ENCODE peak calls at places on chromosomes 12 and 14, in ten cellular contexts. F, E, H, A, N, K, D, L, M and C are unnamed samples.

GRCh38 chr14:63909984-63910383 is 57.2 kb downstream of the SYNE2 start:
- DNase-seq in F (no peak), H (no peak), M (no peak), D (no peak), K (no peak), N (no peak), L (no peak), A (no peak), E (no peak), C (no peak)

GRCh38 chr12:5258498-5258897 is 173.4 kb upstream of the NTF3 start:
- DNase-seq in D (no peak), E (no peak), A (no peak), M (no peak), N (no peak), H (peak; percentile 33), F (no peak), L (no peak), K (peak; percentile 82), C (no peak)

GRCh38 chr14:92475451-92476187 is 38.0 kb upstream of the RIN3 start:
- DNase-seq in K (no peak), F (no peak), D (no peak), N (no peak), E (no peak), M (peak; percentile 85), L (no peak), H (peak; percentile 90), A (peak; percentile 25), C (no peak)

GRCh38 chr12:58919271-58920101 is 818 bp downstream of the LRIG3 start:
- DNase-seq in K (peak; percentile 66), L (peak; percentile 15), M (no peak), H (peak; percentile 38), F (peak; percentile 67), A (peak; percentile 43), N (peak; percentile 80), E (peak; percentile 36), D (peak; percentile 67), C (no peak)

GRCh38 chr14:79487632-79488031 is 723.7 kb downstream of the DIO2 start:
- DNase-seq in N (no peak), F (no peak), M (no peak), L (no peak), K (no peak), D (no peak), H (peak; percentile 21), E (no peak), A (no peak), C (no peak)

GRCh38 chr14:105285174-105285573 is 15.6 kb downstream of the BRF1 start:
- DNase-seq in M (no peak), L (no peak), A (no peak), H (no peak), E (peak; percentile 16), N (no peak), D (no peak), F (no peak), K (no peak), C (no peak)

GRCh38 chr14:70278281-70278680 is 81.2 kb downstream of the COX16 start:
- DNase-seq in A (no peak), K (no peak), E (no peak), D (no peak), H (no peak), M (no peak), N (no peak), F (no peak), L (no peak), C (no peak)

GRCh38 chr12:93733358-93733757 is 56.2 kb downstream of the CRADD start:
- DNase-seq in F (no peak), E (no peak), D (no peak), K (peak; percentile 50), H (no peak), M (no peak), N (no peak), A (no peak), L (no peak), C (no peak)

GRCh38 chr14:52949711-52950409 is 990 bp downstream of the FERMT2 start:
- DNase-seq in M (no peak), K (peak; percentile 61), F (no peak), A (peak; percentile 43), N (no peak), H (peak; percentile 56), L (no peak), D (peak; percentile 75), E (peak; percentile 60), C (no peak)

GRCh38 chr12:114975974-114976310 is 292.0 kb upstream of the TBX3 start:
- DNase-seq in M (no peak), A (no peak), N (no peak), K (no peak), D (no peak), F (no peak), H (no peak), L (no peak), E (no peak), C (no peak)

GRCh38 chr12:93059288-93059687 is 130.2 kb upstream of the EEA1 start:
- DNase-seq in F (no peak), A (no peak), N (no peak), E (no peak), H (no peak), D (no peak), M (no peak), L (no peak), K (no peak), C (no peak)

GRCh38 chr14:92439551-92440344 is 73.8 kb upstream of the RIN3 start:
- DNase-seq in K (no peak), H (no peak), M (no peak), A (no peak), D (no peak), F (no peak), E (no peak), L (no peak), N (peak; percentile 54), C (no peak)

GRCh38 chr12:25262696-25263095 is 12.0 kb upstream of the KRAS start:
- DNase-seq in K (no peak), N (no peak), E (no peak), F (no peak), H (no peak), A (no peak), D (no peak), L (no peak), M (no peak), C (no peak)

GRCh38 chr12:54526800-54527630 is 22.4 kb upstream of the PDE1B start:
- DNase-seq in M (no peak), K (peak; percentile 55), F (no peak), E (peak; percentile 61), N (peak; percentile 28), A (peak; percentile 72), D (peak; percentile 8), L (peak; percentile 90), H (peak; percentile 41), C (peak; percentile 53)

GRCh38 chr12:54840293-54840692 is 14.0 kb upstream of the MUCL1 start:
- DNase-seq in M (no peak), F (no peak), D (no peak), L (no peak), N (no peak), H (no peak), K (no peak), E (no peak), A (no peak), C (no peak)

GRCh38 chr14:88550078-88550477 is 4.7 kb downstream of the PTPN21 start:
- DNase-seq in H (no peak), N (no peak), A (peak; percentile 26), E (no peak), M (no peak), L (no peak), D (no peak), F (no peak), K (no peak), C (no peak)

GRCh38 chr12:510071-510825 is 50.5 kb downstream of the B4GALNT3 start:
- DNase-seq in K (peak; percentile 74), D (no peak), E (peak; percentile 82), M (no peak), H (no peak), F (peak; percentile 83), L (peak; percentile 80), N (no peak), A (no peak), C (no peak)

GRCh38 chr12:131643581-131644452 is 67.1 kb upstream of the SFSWAP start:
- DNase-seq in A (peak; percentile 48), M (no peak), L (no peak), E (peak; percentile 65), N (no peak), K (no peak), H (no peak), F (no peak), D (no peak), C (no peak)

GRCh38 chr14:56416213-56416612 is 163.4 kb upstream of the TMEM260 start:
- DNase-seq in E (no peak), F (no peak), M (no peak), A (no peak), K (no peak), H (no peak), D (no peak), N (no peak), L (no peak), C (no peak)

GRCh38 chr12:7295529-7295928 is 8.3 kb upstream of the ACSM4 start:
- DNase-seq in L (no peak), K (no peak), N (no peak), E (no peak), F (no peak), M (no peak), D (no peak), H (no peak), A (no peak), C (no peak)

GRCh38 chr12:24977060-24977459 is 28.2 kb upstream of the BCAT1 start:
- DNase-seq in K (no peak), N (peak; percentile 32), F (no peak), M (no peak), E (no peak), A (no peak), H (no peak), D (no peak), L (no peak), C (no peak)

GRCh38 chr12:121523741-121524140 is 57.1 kb downstream of the KDM2B start:
- DNase-seq in M (no peak), H (no peak), N (peak; percentile 78), K (no peak), F (no peak), A (no peak), D (no peak), L (no peak), E (peak; percentile 27), C (no peak)
- H3K4me3 ChIP-seq in M (no peak overlapping the region), H (no peak overlapping the region), N (peak overlapping the region; percentile 38), K (no peak overlapping the region), F (no peak overlapping the region), A (no peak overlapping the region), D (no peak overlapping the region), L (no peak overlapping the region), E (no peak overlapping the region), C (no peak overlapping the region)

GRCh38 chr14:71931492-71932228 is 569 bp upstream of the RGS6 start:
- DNase-seq in E (no peak), L (no peak), F (no peak), N (no peak), H (no peak), D (no peak), A (peak; percentile 56), K (peak; percentile 2), M (peak; percentile 43), C (no peak)
- H3K4me3 ChIP-seq in E (peak overlapping the region; percentile 32), L (no peak overlapping the region), F (no peak overlapping the region), N (no peak overlapping the region), H (no peak overlapping the region), D (no peak overlapping the region), A (peak overlapping the region; percentile 53), K (peak overlapping the region; percentile 16), M (peak overlapping the region; percentile 55), C (peak overlapping the region; percentile 41)

GRCh38 chr12:34363050-34363673 is 340.9 kb downstream of the ALG10 start:
- DNase-seq in F (no peak), E (no peak), H (no peak), A (no peak), K (no peak), D (no peak), L (no peak), N (no peak), M (no peak), C (no peak)
- H3K4me3 ChIP-seq in F (no peak overlapping the region), E (no peak overlapping the region), H (no peak overlapping the region), A (no peak overlapping the region), K (no peak overlapping the region), D (no peak overlapping the region), L (no peak overlapping the region), N (no peak overlapping the region), M (no peak overlapping the region), C (no peak overlapping the region)

GRCh38 chr14:100306506-100307214 is 416 bp upstream of the SLC25A29 start:
- DNase-seq in M (peak; percentile 94), H (peak; percentile 88), L (peak; percentile 66), D (peak; percentile 88), K (peak; percentile 40), F (peak; percentile 90), E (peak; percentile 100), A (peak; percentile 93), N (peak; percentile 88), C (peak; percentile 54)
- H3K4me3 ChIP-seq in M (peak overlapping the region; percentile 95), H (peak overlapping the region; percentile 81), L (peak overlapping the region; percentile 76), D (peak overlapping the region; percentile 94), K (peak overlapping the region; percentile 74), F (peak overlapping the region; percentile 56), E (peak overlapping the region; percentile 95), A (peak overlapping the region; percentile 84), N (peak overlapping the region; percentile 84), C (peak overlapping the region; percentile 69)